ENCODE peak calls at places on chromosomes 3 and 15, in nine cellular contexts. One of them, this sample, is unnamed.

GRCh38 chr3:192207239-192207638 is 520.1 kb downstream of the FGF12 start:
- DNase-seq in progenitor cell of endocrine pancreas: no peak
- DNase-seq in stimulated activated CD4-positive, alpha-beta T cell treated with anti-CD3 and anti-CD28 coated beads, Interleukin-15, amount 100 ng/mL, for 24 hours: no peak
- DNase-seq in HFF-Myc: no peak
- DNase-seq in heart right ventricle: no peak
- DNase-seq in EH: no peak
- DNase-seq in amniotic epithelial cell: no peak
- DNase-seq in naive thymus-derived CD8-positive, alpha-beta T cell: no peak
- DNase-seq in WTC11: no peak
- DNase-seq in this sample: no peak

GRCh38 chr15:80615783-80616391 is 79.2 kb upstream of the ABHD17C start:
- DNase-seq in naive thymus-derived CD8-positive, alpha-beta T cell: no peak
- DNase-seq in EH: peak
- DNase-seq in heart right ventricle: peak
- DNase-seq in stimulated activated CD4-positive, alpha-beta T cell treated with anti-CD3 and anti-CD28 coated beads, Interleukin-15, amount 100 ng/mL, for 24 hours: no peak
- DNase-seq in WTC11: no peak
- DNase-seq in amniotic epithelial cell: peak
- DNase-seq in progenitor cell of endocrine pancreas: no peak
- DNase-seq in HFF-Myc: no peak
- DNase-seq in this sample: peak

GRCh38 chr3:121707531-121708273 is 41.8 kb downstream of the GOLGB1 start:
- DNase-seq in stimulated activated CD4-positive, alpha-beta T cell treated with anti-CD3 and anti-CD28 coated beads, Interleukin-15, amount 100 ng/mL, for 24 hours: no peak
- DNase-seq in amniotic epithelial cell: no peak
- DNase-seq in naive thymus-derived CD8-positive, alpha-beta T cell: no peak
- DNase-seq in progenitor cell of endocrine pancreas: no peak
- DNase-seq in EH: peak
- DNase-seq in WTC11: no peak
- DNase-seq in HFF-Myc: peak
- DNase-seq in heart right ventricle: no peak
- DNase-seq in this sample: no peak

GRCh38 chr3:122255757-122256439 is 69.2 kb upstream of the CSTA start:
- DNase-seq in EH: no peak
- DNase-seq in amniotic epithelial cell: no peak
- DNase-seq in WTC11: no peak
- DNase-seq in stimulated activated CD4-positive, alpha-beta T cell treated with anti-CD3 and anti-CD28 coated beads, Interleukin-15, amount 100 ng/mL, for 24 hours: no peak
- DNase-seq in progenitor cell of endocrine pancreas: no peak
- DNase-seq in HFF-Myc: no peak
- DNase-seq in heart right ventricle: no peak
- DNase-seq in naive thymus-derived CD8-positive, alpha-beta T cell: no peak
- DNase-seq in this sample: no peak

GRCh38 chr3:13244695-13245449 is 171.6 kb upstream of the IQSEC1 start:
- DNase-seq in WTC11: no peak
- DNase-seq in amniotic epithelial cell: no peak
- DNase-seq in heart right ventricle: no peak
- DNase-seq in HFF-Myc: no peak
- DNase-seq in naive thymus-derived CD8-positive, alpha-beta T cell: no peak
- DNase-seq in stimulated activated CD4-positive, alpha-beta T cell treated with anti-CD3 and anti-CD28 coated beads, Interleukin-15, amount 100 ng/mL, for 24 hours: no peak
- DNase-seq in EH: no peak
- DNase-seq in progenitor cell of endocrine pancreas: no peak
- DNase-seq in this sample: no peak

GRCh38 chr3:40631341-40631995 is 106.7 kb downstream of the ZNF621 start:
- DNase-seq in heart right ventricle: no peak
- DNase-seq in WTC11: no peak
- DNase-seq in progenitor cell of endocrine pancreas: no peak
- DNase-seq in EH: no peak
- DNase-seq in HFF-Myc: no peak
- DNase-seq in stimulated activated CD4-positive, alpha-beta T cell treated with anti-CD3 and anti-CD28 coated beads, Interleukin-15, amount 100 ng/mL, for 24 hours: no peak
- DNase-seq in amniotic epithelial cell: no peak
- DNase-seq in naive thymus-derived CD8-positive, alpha-beta T cell: no peak
- DNase-seq in this sample: no peak

GRCh38 chr3:53595660-53596059 is 101.2 kb downstream of the CACNA1D start:
- DNase-seq in amniotic epithelial cell: no peak
- DNase-seq in progenitor cell of endocrine pancreas: no peak
- DNase-seq in HFF-Myc: no peak
- DNase-seq in EH: no peak
- DNase-seq in naive thymus-derived CD8-positive, alpha-beta T cell: no peak
- DNase-seq in stimulated activated CD4-positive, alpha-beta T cell treated with anti-CD3 and anti-CD28 coated beads, Interleukin-15, amount 100 ng/mL, for 24 hours: no peak
- DNase-seq in WTC11: no peak
- DNase-seq in heart right ventricle: no peak
- DNase-seq in this sample: no peak

GRCh38 chr15:70269991-70270751 is 172.5 kb upstream of the TLE3 start:
- DNase-seq in HFF-Myc: no peak
- DNase-seq in EH: no peak
- DNase-seq in progenitor cell of endocrine pancreas: no peak
- DNase-seq in heart right ventricle: peak
- DNase-seq in naive thymus-derived CD8-positive, alpha-beta T cell: no peak
- DNase-seq in amniotic epithelial cell: no peak
- DNase-seq in WTC11: no peak
- DNase-seq in stimulated activated CD4-positive, alpha-beta T cell treated with anti-CD3 and anti-CD28 coated beads, Interleukin-15, amount 100 ng/mL, for 24 hours: no peak
- DNase-seq in this sample: no peak

This sample was measured in right atrium auricular region.